ENCODE peak calls at places on chromosome 6, in eight cellular contexts. R is fibroblast of the conjunctiva; C is LoVo; J is neural crest cell; E is stimulated activated naive CD4-positive, alpha-beta T cell; Z is T-helper 9 cell; I is H4; L is CD8-positive, alpha-beta T cell. A is an unnamed sample.

GRCh38 chr6:136524936-136525413 is 25.2 kb downstream of the MAP7 start:
- DNase-seq in R (no peak), C (no peak), J (no peak), E (no peak), Z (no peak), I (no peak), L (no peak), A (peak; percentile 44)

GRCh38 chr6:34656378-34657036 is 40.1 kb downstream of the ILRUN start:
- DNase-seq in R (no peak), C (peak; percentile 21), J (no peak), E (peak; percentile 13), Z (peak; percentile 8), I (peak; percentile 84), L (no peak), A (peak; percentile 67)

GRCh38 chr6:161094904-161095440 is 103.4 kb downstream of the MAP3K4 start:
- DNase-seq in R (no peak), C (no peak), J (no peak), E (no peak), Z (no peak), I (no peak), L (no peak), A (no peak)

GRCh38 chr6:157845493-157846259 is 22.6 kb downstream of the SNX9 start:
- DNase-seq in R (no peak), C (no peak), J (no peak), E (no peak), Z (no peak), I (no peak), L (no peak), A (no peak)

GRCh38 chr6:33677153-33677660 is 34.3 kb downstream of the UQCC2 start:
- DNase-seq in R (no peak), C (no peak), J (no peak), E (no peak), Z (no peak), I (no peak), L (no peak), A (no peak)

GRCh38 chr6:131819507-131820228 is 11.8 kb downstream of the ENPP1 start:
- DNase-seq in R (no peak), C (no peak), J (no peak), E (no peak), Z (no peak), I (peak; percentile 18), L (no peak), A (no peak)

GRCh38 chr6:35218021-35218420 is 4.3 kb downstream of the SCUBE3 start:
- DNase-seq in R (no peak), C (no peak), J (no peak), E (no peak), Z (no peak), I (no peak), L (no peak), A (no peak)

GRCh38 chr6:36820700-36821580 is 18.3 kb downstream of the CPNE5 start:
- DNase-seq in R (no peak), C (no peak), J (no peak), E (no peak), Z (no peak), I (peak; percentile 45), L (no peak), A (no peak)

GRCh38 chr6:152922706-152923105 is 60.1 kb downstream of the FBXO5 start:
- DNase-seq in R (no peak), C (no peak), J (no peak), E (no peak), Z (no peak), I (no peak), L (no peak), A (no peak)

GRCh38 chr6:2630891-2631458 is 119.7 kb downstream of the MYLK4 start:
- DNase-seq in R (peak; percentile 16), C (no peak), J (no peak), E (no peak), Z (no peak), I (peak; percentile 81), L (no peak), A (no peak)

GRCh38 chr6:49423817-49424216 is 39.2 kb downstream of the MMUT start:
- DNase-seq in R (no peak), C (no peak), J (no peak), E (no peak), Z (no peak), I (peak; percentile 12), L (no peak), A (no peak)

GRCh38 chr6:160167547-160168391 is 46.2 kb downstream of the SLC22A1 start:
- DNase-seq in R (no peak), C (no peak), J (no peak), E (no peak), Z (no peak), I (no peak), L (no peak), A (peak; percentile 19)

GRCh38 chr6:18090349-18090786 is 32.1 kb downstream of the NHLRC1 start:
- DNase-seq in R (no peak), C (no peak), J (no peak), E (no peak), Z (no peak), I (no peak), L (no peak), A (no peak)

A was measured in NCI-H1092 treated with DMSO at 0.1 percent for 48 hours.